ENCODE peak calls at places on chromosome 11, in six cellular contexts. K is cardiac muscle cell, F is gastrocnemius medialis, T is GM12865, P is left lung, M is GM23248. I is an unnamed sample.

GRCh38 chr11:16226245-16226644 is 130.1 kb downstream of the SOX6 start:
- DNase-seq in K (peak), F (peak), T (peak), P (no peak), M (no peak), I (no peak)

GRCh38 chr11:61445535-61445934 is 15.6 kb downstream of the SDHAF2 start:
- DNase-seq in K (no peak), F (no peak), T (no peak), P (no peak), M (no peak), I (no peak)

GRCh38 chr11:70760416-70761020 is 362.2 kb downstream of the CTTN start:
- DNase-seq in K (no peak), F (no peak), T (no peak), P (no peak), M (no peak), I (no peak)

GRCh38 chr11:9065614-9066431 is 25.6 kb downstream of the SCUBE2 start:
- DNase-seq in K (peak), F (no peak), T (no peak), P (no peak), M (no peak), I (no peak)

GRCh38 chr11:102204174-102204573 is 93.9 kb downstream of the YAP1 start:
- DNase-seq in K (no peak), F (no peak), T (no peak), P (no peak), M (peak), I (no peak)

GRCh38 chr11:16252373-16252772 is 104.0 kb downstream of the SOX6 start:
- DNase-seq in K (peak), F (no peak), T (no peak), P (no peak), M (peak), I (no peak)

GRCh38 chr11:61924016-61924360 is 6.6 kb upstream of the RAB3IL1 start:
- DNase-seq in K (no peak), F (no peak), T (no peak), P (peak), M (no peak), I (no peak)

GRCh38 chr11:35216962-35217667 is 78.1 kb downstream of the CD44 start:
- DNase-seq in K (no peak), F (no peak), T (peak), P (no peak), M (peak), I (no peak)

GRCh38 chr11:11555228-11555627 is 66.6 kb downstream of the GALNT18 start:
- DNase-seq in K (no peak), F (no peak), T (no peak), P (peak), M (no peak), I (no peak)

GRCh38 chr11:47553417-47553746 is 450 bp upstream of the CELF1 start:
- DNase-seq in K (peak), F (no peak), T (no peak), P (no peak), M (peak), I (no peak)

GRCh38 chr11:44559207-44559943 is 6.1 kb upstream of the CD82 start:
- DNase-seq in K (no peak), F (no peak), T (peak), P (no peak), M (no peak), I (peak)

GRCh38 chr11:83449338-83449913 is 163.3 kb upstream of the CCDC90B start:
- DNase-seq in K (no peak), F (no peak), T (peak), P (no peak), M (peak), I (no peak)

GRCh38 chr11:65290448-65291165 is 24.1 kb upstream of the CDC42EP2 start:
- DNase-seq in K (peak), F (peak), T (peak), P (peak), M (peak), I (peak)

GRCh38 chr11:6548121-6548520 is 51.0 kb downstream of the DNHD1 start:
- DNase-seq in K (no peak), F (no peak), T (no peak), P (no peak), M (no peak), I (no peak)

GRCh38 chr11:95891423-95892177 is 32.3 kb downstream of the MTMR2 start:
- DNase-seq in K (no peak), F (no peak), T (no peak), P (no peak), M (peak), I (no peak)

GRCh38 chr11:281486-282161 is 3.4 kb downstream of the NLRP6 start:
- DNase-seq in K (no peak), F (no peak), T (no peak), P (no peak), M (no peak), I (no peak)

GRCh38 chr11:14898286-14899086 is 6.5 kb upstream of the CYP2R1 start:
- DNase-seq in K (no peak), F (no peak), T (no peak), P (no peak), M (no peak), I (peak)

DNA sequence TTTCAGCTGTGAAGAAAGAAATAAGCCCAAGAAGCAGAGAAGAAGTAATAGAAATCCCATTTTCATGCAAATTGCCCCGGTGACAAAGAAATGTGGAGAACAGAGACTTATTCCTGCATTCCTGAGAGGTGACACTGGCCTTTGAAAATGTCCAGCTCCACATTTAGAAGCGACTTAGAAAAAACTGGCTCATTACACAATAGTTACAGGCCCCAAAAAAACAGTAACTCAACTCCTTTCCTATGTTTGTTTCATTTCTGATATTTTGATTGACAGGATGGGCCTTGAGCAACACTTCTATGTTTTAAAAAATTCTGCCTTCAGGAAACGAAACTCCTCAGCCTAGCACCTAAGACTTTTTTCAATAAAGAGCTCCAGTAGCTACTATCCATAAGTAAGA is 726.9 kb upstream of the TENM4 start:
- DNase-seq in K (no peak), F (no peak), T (no peak), P (no peak), M (peak), I (peak)
- H3K4me3 ChIP-seq in K (no peak), F (no peak), T (no peak), P (no peak), M (no peak), I (no peak)

GRCh38 chr11:128906185-128907065 is 15.3 kb downstream of the KCNJ5 start:
- DNase-seq in K (no peak), F (no peak), T (no peak), P (no peak), M (no peak), I (no peak)
- H3K4me3 ChIP-seq in K (peak), F (no peak), T (no peak), P (peak), M (peak), I (peak)

GRCh38 chr11:49208006-49208721 is at the start of gene FOLH1:
- DNase-seq in K (peak), F (no peak), T (peak), P (peak), M (peak), I (no peak)
- H3K4me3 ChIP-seq in K (no peak), F (peak), T (peak), P (peak), M (peak), I (no peak)

GRCh38 chr11:124864892-124865180 is 396 bp upstream of the ROBO3 start:
- DNase-seq in K (no peak), F (no peak), T (no peak), P (no peak), M (no peak), I (no peak)
- H3K4me3 ChIP-seq in K (no peak), F (no peak), T (no peak), P (no peak), M (no peak), I (no peak)

GRCh38 chr11:59079089-59079488 is 7.0 kb upstream of the GLYATL1B start:
- DNase-seq in K (no peak), F (no peak), T (no peak), P (no peak), M (no peak), I (no peak)
- H3K4me3 ChIP-seq in K (no peak), F (no peak), T (no peak), P (no peak), M (no peak), I (no peak)

GRCh38 chr11:110094298-110095073 is 1.3 kb downstream of the ZC3H12C start:
- DNase-seq in K (no peak), F (no peak), T (no peak), P (no peak), M (no peak), I (no peak)
- H3K4me3 ChIP-seq in K (peak), F (peak), T (peak), P (peak), M (peak), I (no peak)

GRCh38 chr11:114311946-114312345 is 15.7 kb downstream of the NNMT start:
- DNase-seq in K (peak), F (no peak), T (no peak), P (no peak), M (no peak), I (no peak)
- H3K4me3 ChIP-seq in K (no peak), F (no peak), T (no peak), P (no peak), M (no peak), I (no peak)

I was measured in NB4.